ENCODE peak calls at places on chromosomes 6 and 20, in six cellular contexts. One of them, this sample, is unnamed.
A peak's percentile ranks its signal among the peaks of the same experiment; 100 is the strongest.

GRCh38 chr20:46802696-46803445 is 91.8 kb upstream of the EYA2 start:
- DNase-seq in A549: no peak
- DNase-seq in lower leg skin: peak; percentile 25
- DNase-seq in HCT116: no peak
- DNase-seq in Peyer's patch: no peak
- DNase-seq in tibial nerve: no peak
- DNase-seq in this sample: no peak

GRCh38 chr6:41767112-41767946 is 12.4 kb downstream of the FRS3 start:
- DNase-seq in lower leg skin: peak; percentile 91
- DNase-seq in A549: no peak
- DNase-seq in tibial nerve: peak; percentile 34
- DNase-seq in Peyer's patch: no peak
- DNase-seq in HCT116: no peak
- DNase-seq in this sample: peak; percentile 78

GRCh38 chr6:28807682-28808280 is 116.0 kb downstream of the TRIM27 start:
- DNase-seq in A549: no peak
- DNase-seq in lower leg skin: no peak
- DNase-seq in tibial nerve: no peak
- DNase-seq in Peyer's patch: no peak
- DNase-seq in HCT116: peak; percentile 75
- DNase-seq in this sample: no peak

GRCh38 chr6:129698430-129698829 is 11.5 kb downstream of the ARHGAP18 start:
- DNase-seq in lower leg skin: no peak
- DNase-seq in HCT116: no peak
- DNase-seq in Peyer's patch: no peak
- DNase-seq in tibial nerve: no peak
- DNase-seq in A549: no peak
- DNase-seq in this sample: no peak

GRCh38 chr6:75135447-75135846 is 70.4 kb downstream of the COL12A1 start:
- DNase-seq in lower leg skin: no peak
- DNase-seq in tibial nerve: no peak
- DNase-seq in Peyer's patch: no peak
- DNase-seq in A549: no peak
- DNase-seq in HCT116: no peak
- DNase-seq in this sample: no peak

GRCh38 chr6:30836431-30836866 is 47.9 kb upstream of the DDR1 start:
- DNase-seq in HCT116: no peak
- DNase-seq in A549: no peak
- DNase-seq in lower leg skin: no peak
- DNase-seq in Peyer's patch: no peak
- DNase-seq in tibial nerve: no peak
- DNase-seq in this sample: peak; percentile 60

GRCh38 chr6:26089272-26089671 is 2.0 kb downstream of the HFE start:
- DNase-seq in HCT116: no peak
- DNase-seq in tibial nerve: no peak
- DNase-seq in Peyer's patch: no peak
- DNase-seq in lower leg skin: no peak
- DNase-seq in A549: no peak
- DNase-seq in this sample: no peak

GRCh38 chr6:111865909-111866546 is 7.2 kb downstream of the FYN start:
- DNase-seq in A549: no peak
- DNase-seq in tibial nerve: no peak
- DNase-seq in HCT116: no peak
- DNase-seq in lower leg skin: no peak
- DNase-seq in Peyer's patch: no peak
- DNase-seq in this sample: no peak

GRCh38 chr20:57087102-57087501 is 179.3 kb downstream of the BMP7 start:
- DNase-seq in tibial nerve: no peak
- DNase-seq in HCT116: peak; percentile 56
- DNase-seq in A549: no peak
- DNase-seq in Peyer's patch: no peak
- DNase-seq in lower leg skin: no peak
- DNase-seq in this sample: no peak

GRCh38 chr6:131819507-131820228 is 11.8 kb downstream of the ENPP1 start:
- DNase-seq in HCT116: no peak
- DNase-seq in A549: no peak
- DNase-seq in lower leg skin: no peak
- DNase-seq in Peyer's patch: no peak
- DNase-seq in tibial nerve: no peak
- DNase-seq in this sample: no peak

GRCh38 chr6:146548898-146549374 is 5.3 kb downstream of the RAB32 start:
- DNase-seq in Peyer's patch: no peak
- DNase-seq in A549: no peak
- DNase-seq in tibial nerve: no peak
- DNase-seq in lower leg skin: no peak
- DNase-seq in HCT116: no peak
- DNase-seq in this sample: no peak

DNA sequence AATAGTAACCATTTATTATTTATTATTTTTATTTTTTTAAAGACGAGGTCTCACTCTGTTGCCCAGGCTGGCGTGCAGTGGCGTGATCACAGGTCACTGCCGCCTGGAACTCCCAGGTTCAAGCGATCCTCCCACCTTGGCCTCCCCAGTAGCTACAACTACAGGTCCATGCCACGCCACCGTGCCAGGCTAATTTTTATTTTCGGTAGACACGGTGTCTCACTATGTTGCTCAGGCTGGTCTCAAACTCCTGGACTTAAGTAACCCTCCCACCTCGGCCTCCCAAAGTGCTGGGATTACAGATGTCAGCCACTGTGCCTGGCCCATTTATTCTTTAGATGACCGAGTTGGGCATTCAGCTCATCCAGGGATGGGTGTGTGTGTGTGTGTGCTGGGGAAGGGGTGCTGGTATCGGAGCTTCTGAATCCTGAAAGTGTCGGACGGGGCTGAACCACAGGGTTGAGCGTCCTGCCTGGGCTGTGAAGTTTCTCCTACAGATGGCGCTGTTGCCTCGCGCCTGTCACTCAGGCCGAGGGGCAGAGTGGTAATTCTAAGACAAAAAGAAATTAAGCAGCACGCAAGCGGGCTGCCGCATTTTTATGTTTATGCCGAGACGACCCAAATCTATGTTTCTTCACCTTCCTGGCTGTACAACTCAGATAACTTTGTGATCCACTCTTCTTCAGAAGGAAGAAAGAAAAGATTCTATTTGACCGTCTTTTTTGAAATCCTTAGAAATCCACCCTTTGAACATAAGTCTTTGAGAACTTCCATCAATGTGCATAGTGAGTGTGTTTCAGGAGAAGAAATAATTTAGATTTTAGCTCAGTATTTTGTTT is 252.8 kb downstream of the CDH26 start:
- DNase-seq in Peyer's patch: peak; percentile 62
- DNase-seq in HCT116: peak; percentile 23
- DNase-seq in lower leg skin: peak; percentile 91
- DNase-seq in A549: peak; percentile 47
- DNase-seq in tibial nerve: peak; percentile 69
- DNase-seq in this sample: peak; percentile 80
- TF ChIP-seq POLR2A in Peyer's patch: no peak
- TF ChIP-seq POLR2A in HCT116: no peak
- TF ChIP-seq POLR2A in lower leg skin: no peak
- TF ChIP-seq POLR2A in A549: no peak
- TF ChIP-seq POLR2A in tibial nerve: no peak
- TF ChIP-seq POLR2A in this sample: no peak

GRCh38 chr6:34679552-34680255 is 16.9 kb downstream of the ILRUN start:
- DNase-seq in HCT116: no peak
- DNase-seq in tibial nerve: no peak
- DNase-seq in Peyer's patch: no peak
- DNase-seq in lower leg skin: no peak
- DNase-seq in A549: no peak
- DNase-seq in this sample: no peak

GRCh38 chr6:34674268-34674639 is 22.3 kb downstream of the ILRUN start:
- DNase-seq in Peyer's patch: no peak
- DNase-seq in lower leg skin: no peak
- DNase-seq in HCT116: no peak
- DNase-seq in A549: no peak
- DNase-seq in tibial nerve: no peak
- DNase-seq in this sample: no peak

GRCh38 chr6:34672657-34673043 is 23.9 kb downstream of the ILRUN start:
- DNase-seq in lower leg skin: no peak
- DNase-seq in tibial nerve: no peak
- DNase-seq in HCT116: no peak
- DNase-seq in Peyer's patch: no peak
- DNase-seq in A549: no peak
- DNase-seq in this sample: no peak

GRCh38 chr6:34673079-34673478 is 23.5 kb downstream of the ILRUN start:
- DNase-seq in HCT116: no peak
- DNase-seq in Peyer's patch: no peak
- DNase-seq in A549: no peak
- DNase-seq in lower leg skin: no peak
- DNase-seq in tibial nerve: no peak
- DNase-seq in this sample: no peak

DNA sequence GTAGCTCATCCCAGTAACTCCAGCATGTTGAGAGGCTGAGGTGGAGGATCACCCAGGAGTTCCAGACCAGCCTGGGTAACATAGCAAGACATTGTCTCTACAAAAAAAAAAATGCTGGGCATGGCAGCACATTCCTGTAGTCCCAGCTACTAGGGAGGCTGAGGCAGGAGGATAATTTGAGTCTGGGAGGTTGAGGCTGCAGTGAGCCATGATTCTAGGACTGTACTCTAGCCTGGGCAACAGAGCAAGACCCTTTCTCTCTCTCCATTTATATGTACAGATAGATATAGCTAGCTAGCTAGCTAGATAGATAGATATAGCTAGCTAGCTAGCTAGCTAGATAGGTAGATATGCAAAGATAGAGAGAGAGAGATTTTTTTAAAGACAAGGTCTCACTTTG is 20.4 kb downstream of the ILRUN start:
- DNase-seq in HCT116: no peak
- DNase-seq in lower leg skin: no peak
- DNase-seq in tibial nerve: no peak
- DNase-seq in Peyer's patch: no peak
- DNase-seq in A549: no peak
- DNase-seq in this sample: no peak
- H3K4me3 ChIP-seq in HCT116: no peak overlapping the region
- H3K4me3 ChIP-seq in lower leg skin: no peak overlapping the region
- H3K4me3 ChIP-seq in tibial nerve: no peak overlapping the region
- H3K4me3 ChIP-seq in Peyer's patch: no peak overlapping the region
- H3K4me3 ChIP-seq in A549: no peak overlapping the region
- H3K4me3 ChIP-seq in this sample: no peak overlapping the region

GRCh38 chr6:141259832-141260231 is 872.9 kb upstream of the GJE1 start:
- DNase-seq in Peyer's patch: no peak
- DNase-seq in lower leg skin: no peak
- DNase-seq in A549: no peak
- DNase-seq in tibial nerve: no peak
- DNase-seq in HCT116: no peak
- DNase-seq in this sample: no peak
- TF ChIP-seq POLR2A in Peyer's patch: no peak
- TF ChIP-seq POLR2A in lower leg skin: no peak
- TF ChIP-seq POLR2A in A549: no peak
- TF ChIP-seq POLR2A in tibial nerve: no peak
- TF ChIP-seq POLR2A in HCT116: no peak
- TF ChIP-seq POLR2A in this sample: no peak

GRCh38 chr6:23006656-23007055 is 437.3 kb downstream of the HDGFL1 start:
- DNase-seq in Peyer's patch: no peak
- DNase-seq in HCT116: no peak
- DNase-seq in tibial nerve: no peak
- DNase-seq in A549: no peak
- DNase-seq in lower leg skin: no peak
- DNase-seq in this sample: no peak

GRCh38 chr6:23002044-23002619 is 432.8 kb downstream of the HDGFL1 start:
- DNase-seq in Peyer's patch: no peak
- DNase-seq in HCT116: no peak
- DNase-seq in tibial nerve: no peak
- DNase-seq in A549: no peak
- DNase-seq in lower leg skin: no peak
- DNase-seq in this sample: no peak

GRCh38 chr6:23003671-23004598 is 434.6 kb downstream of the HDGFL1 start:
- DNase-seq in A549: no peak
- DNase-seq in lower leg skin: peak; percentile 90
- DNase-seq in HCT116: no peak
- DNase-seq in tibial nerve: peak; percentile 36
- DNase-seq in Peyer's patch: no peak
- DNase-seq in this sample: no peak
- H3K4me3 ChIP-seq in A549: no peak overlapping the region
- H3K4me3 ChIP-seq in lower leg skin: no peak overlapping the region
- H3K4me3 ChIP-seq in HCT116: no peak overlapping the region
- H3K4me3 ChIP-seq in tibial nerve: peak overlapping the region; percentile 19
- H3K4me3 ChIP-seq in Peyer's patch: no peak overlapping the region
- H3K4me3 ChIP-seq in this sample: no peak overlapping the region

GRCh38 chr6:80673367-80673766 is 566.9 kb downstream of the BCKDHB start:
- DNase-seq in lower leg skin: no peak
- DNase-seq in tibial nerve: no peak
- DNase-seq in A549: no peak
- DNase-seq in HCT116: no peak
- DNase-seq in Peyer's patch: no peak
- DNase-seq in this sample: no peak
- TF ChIP-seq POLR2A in lower leg skin: no peak
- TF ChIP-seq POLR2A in tibial nerve: no peak
- TF ChIP-seq POLR2A in A549: no peak
- TF ChIP-seq POLR2A in HCT116: no peak
- TF ChIP-seq POLR2A in Peyer's patch: no peak
- TF ChIP-seq POLR2A in this sample: no peak

GRCh38 chr6:123803456-123803861 is 206 bp upstream of the NKAIN2 start:
- DNase-seq in lower leg skin: no peak
- DNase-seq in Peyer's patch: no peak
- DNase-seq in tibial nerve: no peak
- DNase-seq in HCT116: no peak
- DNase-seq in A549: no peak
- DNase-seq in this sample: no peak

GRCh38 chr6:123804771-123805540 is 1.3 kb downstream of the NKAIN2 start:
- DNase-seq in Peyer's patch: no peak
- DNase-seq in A549: no peak
- DNase-seq in tibial nerve: no peak
- DNase-seq in HCT116: no peak
- DNase-seq in lower leg skin: no peak
- DNase-seq in this sample: no peak

GRCh38 chr6:123802697-123803455 is 789 bp upstream of the NKAIN2 start:
- DNase-seq in HCT116: peak; percentile 22
- DNase-seq in Peyer's patch: peak; percentile 73
- DNase-seq in lower leg skin: peak; percentile 92
- DNase-seq in A549: peak; percentile 44
- DNase-seq in tibial nerve: peak; percentile 72
- DNase-seq in this sample: peak; percentile 58

GRCh38 chr6:123802351-123802696 is 1.3 kb upstream of the NKAIN2 start:
- DNase-seq in Peyer's patch: no peak
- DNase-seq in A549: no peak
- DNase-seq in tibial nerve: no peak
- DNase-seq in HCT116: no peak
- DNase-seq in lower leg skin: no peak
- DNase-seq in this sample: no peak

GRCh38 chr6:123803862-123804681 is at the start of gene NKAIN2:
- DNase-seq in Peyer's patch: no peak
- DNase-seq in tibial nerve: no peak
- DNase-seq in HCT116: no peak
- DNase-seq in lower leg skin: no peak
- DNase-seq in A549: no peak
- DNase-seq in this sample: no peak
- H3K4me3 ChIP-seq in Peyer's patch: peak within 1 kb of the TSS; percentile 45
- H3K4me3 ChIP-seq in tibial nerve: peak within 1 kb of the TSS; percentile 80
- H3K4me3 ChIP-seq in HCT116: no peak within 1 kb of the TSS
- H3K4me3 ChIP-seq in lower leg skin: peak within 1 kb of the TSS; percentile 33
- H3K4me3 ChIP-seq in A549: peak within 1 kb of the TSS; percentile 50
- H3K4me3 ChIP-seq in this sample: peak within 1 kb of the TSS; percentile 61

GRCh38 chr6:139370047-139370706 is 4.3 kb downstream of the CITED2 start:
- DNase-seq in tibial nerve: peak; percentile 29
- DNase-seq in A549: no peak
- DNase-seq in Peyer's patch: no peak
- DNase-seq in lower leg skin: no peak
- DNase-seq in HCT116: no peak
- DNase-seq in this sample: no peak
- TF ChIP-seq POLR2A in tibial nerve: no peak
- TF ChIP-seq POLR2A in A549: no peak
- TF ChIP-seq POLR2A in Peyer's patch: no peak
- TF ChIP-seq POLR2A in lower leg skin: no peak
- TF ChIP-seq POLR2A in HCT116: no peak
- TF ChIP-seq POLR2A in this sample: no peak